ENCODE peak calls at places on chromosomes 2 and 18, in four cellular contexts. One of them, this sample, is unnamed.
A peak's percentile ranks its signal among the peaks of the same experiment; 100 is the strongest.

GRCh38 chr2:146135245-146135644 is 1615.3 kb upstream of the ZEB2 start:
- DNase-seq in HepG2: no peak
- DNase-seq in K562: no peak
- DNase-seq in GM12878: no peak
- DNase-seq in this sample: no peak

GRCh38 chr2:23685201-23685600 is 241.7 kb downstream of the ATAD2B start:
- DNase-seq in K562: no peak
- DNase-seq in GM12878: no peak
- DNase-seq in HepG2: no peak
- DNase-seq in this sample: no peak

GRCh38 chr2:141411419-141411818 is 719.4 kb downstream of the LRP1B start:
- DNase-seq in K562: no peak
- DNase-seq in GM12878: no peak
- DNase-seq in HepG2: no peak
- DNase-seq in this sample: no peak

GRCh38 chr18:14937271-14937670 is 189.3 kb downstream of the ANKRD30B start:
- DNase-seq in GM12878: no peak
- DNase-seq in HepG2: no peak
- DNase-seq in K562: no peak
- DNase-seq in this sample: no peak

GRCh38 chr2:109126501-109126860 is 2.5 kb upstream of the SH3RF3 start:
- DNase-seq in HepG2: no peak
- DNase-seq in GM12878: no peak
- DNase-seq in K562: no peak
- DNase-seq in this sample: no peak

GRCh38 chr2:37802899-37803379 is 122.1 kb upstream of the RMDN2 start:
- DNase-seq in HepG2: no peak
- DNase-seq in GM12878: no peak
- DNase-seq in K562: no peak
- DNase-seq in this sample: no peak

GRCh38 chr2:88831792-88832248 is 140.3 kb downstream of the RPIA start:
- DNase-seq in GM12878: no peak
- DNase-seq in HepG2: peak; percentile 47
- DNase-seq in K562: peak; percentile 62
- DNase-seq in this sample: peak; percentile 90

GRCh38 chr18:68262697-68263293 is 452.1 kb downstream of the TMX3 start:
- DNase-seq in HepG2: no peak
- DNase-seq in K562: no peak
- DNase-seq in GM12878: no peak
- DNase-seq in this sample: no peak

GRCh38 chr2:160429248-160430000 is 64.2 kb downstream of the RBMS1 start:
- DNase-seq in K562: peak; percentile 14
- DNase-seq in HepG2: peak; percentile 52
- DNase-seq in GM12878: no peak
- DNase-seq in this sample: no peak

GRCh38 chr2:177783835-177784448 is 288.6 kb downstream of the PDE11A start:
- DNase-seq in HepG2: no peak
- DNase-seq in K562: no peak
- DNase-seq in GM12878: peak; percentile 8
- DNase-seq in this sample: no peak

GRCh38 chr2:196166876-196167275 is 4.5 kb downstream of the STK17B start:
- DNase-seq in K562: no peak
- DNase-seq in HepG2: no peak
- DNase-seq in GM12878: no peak
- DNase-seq in this sample: no peak

GRCh38 chr2:237128026-237128703 is 42.5 kb downstream of the COPS8 start:
- DNase-seq in K562: no peak
- DNase-seq in HepG2: peak; percentile 22
- DNase-seq in GM12878: no peak
- DNase-seq in this sample: peak; percentile 16

GRCh38 chr2:165958313-165958712 is 4.7 kb upstream of the TTC21B start:
- DNase-seq in GM12878: no peak
- DNase-seq in K562: no peak
- DNase-seq in HepG2: no peak
- DNase-seq in this sample: no peak

GRCh38 chr2:42562474-42563144 is 5.8 kb upstream of the MTA3 start:
- DNase-seq in GM12878: no peak
- DNase-seq in K562: no peak
- DNase-seq in HepG2: no peak
- DNase-seq in this sample: no peak

GRCh38 chr2:127910415-127910814 is 24.7 kb upstream of the AMMECR1L start:
- DNase-seq in K562: no peak
- DNase-seq in GM12878: no peak
- DNase-seq in HepG2: no peak
- DNase-seq in this sample: no peak

GRCh38 chr18:59885579-59886163 is 14.1 kb upstream of the PMAIP1 start:
- DNase-seq in K562: no peak
- DNase-seq in HepG2: no peak
- DNase-seq in GM12878: peak; percentile 78
- DNase-seq in this sample: no peak

GRCh38 chr18:61579581-61579980 is 246.4 kb downstream of the CDH20 start:
- DNase-seq in HepG2: no peak
- DNase-seq in GM12878: no peak
- DNase-seq in K562: no peak
- DNase-seq in this sample: no peak

GRCh38 chr18:44637210-44638051 is 43.3 kb upstream of the SETBP1 start:
- DNase-seq in K562: no peak
- DNase-seq in HepG2: no peak
- DNase-seq in GM12878: no peak
- DNase-seq in this sample: no peak

GRCh38 chr2:237300755-237301154 is 113.2 kb downstream of the COL6A3 start:
- DNase-seq in K562: no peak
- DNase-seq in HepG2: no peak
- DNase-seq in GM12878: no peak
- DNase-seq in this sample: no peak

GRCh38 chr2:231452799-231453508 is 11.3 kb downstream of the NCL start:
- DNase-seq in HepG2: peak; percentile 23
- DNase-seq in K562: no peak
- DNase-seq in GM12878: no peak
- DNase-seq in this sample: no peak

GRCh38 chr18:34322365-34323289 is 97.9 kb upstream of the NOL4 start:
- DNase-seq in K562: no peak
- DNase-seq in GM12878: peak; percentile 59
- DNase-seq in HepG2: peak; percentile 59
- DNase-seq in this sample: peak; percentile 66

GRCh38 chr18:43735570-43735969 is 458.3 kb upstream of the SYT4 start:
- DNase-seq in GM12878: no peak
- DNase-seq in K562: no peak
- DNase-seq in HepG2: no peak
- DNase-seq in this sample: no peak

GRCh38 chr18:21100678-21101077 is 10.9 kb downstream of the ROCK1 start:
- DNase-seq in K562: no peak
- DNase-seq in GM12878: no peak
- DNase-seq in HepG2: no peak
- DNase-seq in this sample: no peak

GRCh38 chr2:54459037-54459441 is 2.9 kb downstream of the SPTBN1 start:
- DNase-seq in GM12878: no peak
- DNase-seq in HepG2: no peak
- DNase-seq in K562: no peak
- DNase-seq in this sample: no peak

GRCh38 chr2:23495661-23496114 is 110.7 kb downstream of the KLHL29 start:
- DNase-seq in K562: no peak
- DNase-seq in HepG2: no peak
- DNase-seq in GM12878: no peak
- DNase-seq in this sample: no peak

GRCh38 chr18:21826196-21826595 is 85.6 kb downstream of the MIB1 start:
- DNase-seq in K562: no peak
- DNase-seq in HepG2: no peak
- DNase-seq in GM12878: no peak
- DNase-seq in this sample: no peak

GRCh38 chr2:191844706-191845105 is 2.2 kb downstream of the CAVIN2 start:
- DNase-seq in HepG2: no peak
- DNase-seq in K562: no peak
- DNase-seq in GM12878: no peak
- DNase-seq in this sample: no peak

GRCh38 chr2:149725234-149725633 is 137.7 kb upstream of the MMADHC start:
- DNase-seq in HepG2: no peak
- DNase-seq in K562: no peak
- DNase-seq in GM12878: no peak
- DNase-seq in this sample: no peak

GRCh38 chr2:86500325-86500724 is 59.2 kb downstream of the KDM3A start:
- DNase-seq in GM12878: no peak
- DNase-seq in HepG2: no peak
- DNase-seq in K562: no peak
- DNase-seq in this sample: no peak

GRCh38 chr2:199932312-199932855 is 21.3 kb downstream of the C2orf69 start:
- DNase-seq in GM12878: no peak
- DNase-seq in K562: no peak
- DNase-seq in HepG2: no peak
- DNase-seq in this sample: no peak

GRCh38 chr2:188478724-188479123 is 187.1 kb downstream of the GULP1 start:
- DNase-seq in HepG2: no peak
- DNase-seq in GM12878: peak; percentile 16
- DNase-seq in K562: no peak
- DNase-seq in this sample: no peak

GRCh38 chr2:50401772-50402653 is 629.9 kb downstream of the NRXN1 start:
- DNase-seq in GM12878: no peak
- DNase-seq in K562: peak; percentile 12
- DNase-seq in HepG2: peak; percentile 46
- DNase-seq in this sample: peak; percentile 79

GRCh38 chr2:150357770-150358467 is 129.5 kb downstream of the RND3 start:
- DNase-seq in K562: no peak
- DNase-seq in HepG2: no peak
- DNase-seq in GM12878: peak; percentile 27
- DNase-seq in this sample: no peak

DNA sequence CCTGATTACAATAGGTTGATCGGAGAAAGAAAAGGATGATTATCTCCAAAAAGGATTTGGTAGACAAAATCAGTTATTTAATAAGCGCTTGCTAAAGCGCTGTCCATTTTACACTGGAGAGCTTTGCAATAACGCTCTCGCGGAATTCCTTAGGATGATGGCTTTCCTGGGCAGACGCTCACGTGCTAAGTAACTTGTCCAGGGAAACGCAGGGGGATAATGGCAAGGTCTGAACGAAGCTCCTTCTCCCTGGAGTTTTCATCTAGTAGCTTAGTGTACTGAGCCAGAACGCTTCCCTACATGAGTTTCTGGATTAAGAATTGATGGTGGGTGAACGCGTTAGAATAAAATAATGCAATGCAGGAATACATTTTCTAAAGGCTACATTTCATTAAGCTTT is 739.5 kb upstream of the SALL3 start:
- DNase-seq in K562: no peak
- DNase-seq in HepG2: no peak
- DNase-seq in GM12878: no peak
- DNase-seq in this sample: no peak
- TF ChIP-seq ESRRA in K562: no peak
- TF ChIP-seq ESRRA in HepG2: no peak
- TF ChIP-seq ESRRA in GM12878: no peak
- TF ChIP-seq ESRRA in this sample: no peak

DNA sequence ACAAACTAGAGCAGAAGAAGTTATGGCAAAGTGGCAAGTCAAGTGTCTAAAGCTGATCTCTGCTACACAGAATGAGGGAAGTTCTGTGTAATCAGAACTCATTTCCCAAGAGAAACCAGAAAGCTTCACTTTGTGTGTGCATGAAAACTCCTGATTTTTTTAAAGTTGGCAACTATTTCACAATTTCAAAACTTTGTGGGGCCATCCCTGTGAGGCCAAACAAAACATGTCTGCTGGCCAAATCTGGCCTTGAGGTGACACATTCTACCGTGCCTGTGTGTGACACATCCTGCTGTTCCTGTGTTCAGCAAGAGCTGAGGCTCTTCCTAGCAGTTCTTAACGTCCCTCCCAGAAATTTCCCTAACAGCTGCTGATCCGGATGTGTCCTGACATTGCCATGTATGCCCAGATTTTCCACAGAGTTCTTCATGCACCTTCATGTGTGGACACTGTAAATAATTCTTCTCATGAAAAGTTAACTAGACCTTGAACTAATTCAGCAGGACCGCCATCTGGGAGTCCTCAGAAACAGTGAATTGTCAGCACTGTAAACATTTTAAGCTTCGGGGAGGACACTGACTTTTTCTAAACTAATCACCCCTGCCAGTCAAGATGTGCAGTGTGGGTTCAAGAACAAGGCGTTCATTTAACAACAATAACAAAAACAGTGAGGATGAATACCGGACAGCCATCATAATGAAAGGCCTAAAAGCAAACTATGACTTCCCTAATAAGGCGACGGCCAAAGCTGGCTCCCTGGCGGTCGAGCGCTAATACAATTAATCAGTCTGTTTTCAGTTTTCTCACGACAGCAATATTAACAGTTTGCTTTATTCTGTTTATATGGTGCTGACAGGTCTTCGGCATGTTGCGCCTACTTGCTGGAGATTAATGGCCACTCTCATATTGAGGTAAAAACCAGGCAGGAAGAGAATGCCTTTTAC is 98.9 kb downstream of the PLEKHM3 start:
- DNase-seq in HepG2: peak; percentile 96
- DNase-seq in K562: no peak
- DNase-seq in GM12878: no peak
- DNase-seq in this sample: no peak
- TF ChIP-seq SP1 in HepG2: no peak
- TF ChIP-seq SP1 in K562: no peak
- TF ChIP-seq SP1 in GM12878: no peak
- TF ChIP-seq SP1 in this sample: no peak

DNA sequence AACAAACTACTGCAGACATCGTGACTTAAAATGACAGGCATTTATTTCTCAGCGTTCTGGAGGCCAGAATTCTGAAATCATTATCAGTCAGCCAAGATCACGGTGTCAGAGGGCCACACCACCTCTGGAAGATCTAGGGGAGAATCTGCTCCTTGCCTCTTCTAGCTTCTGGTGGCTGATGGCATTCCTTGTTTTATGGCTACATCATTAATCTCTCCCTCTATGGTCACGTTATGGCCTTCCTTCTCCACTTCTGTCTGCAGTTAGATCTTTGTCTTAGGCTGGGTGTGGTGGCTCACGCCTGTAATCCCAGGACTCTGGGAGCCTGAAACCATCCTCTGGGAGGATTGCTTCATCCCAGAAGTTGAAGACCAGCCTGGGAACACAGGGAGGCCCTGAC is 8.3 kb downstream of the LCLAT1 start:
- DNase-seq in HepG2: no peak
- DNase-seq in K562: no peak
- DNase-seq in GM12878: no peak
- DNase-seq in this sample: no peak
- TF ChIP-seq ESRRA in HepG2: no peak
- TF ChIP-seq ESRRA in K562: no peak
- TF ChIP-seq ESRRA in GM12878: no peak
- TF ChIP-seq ESRRA in this sample: no peak

GRCh38 chr18:8800041-8800441 is 94.7 kb downstream of the MTCL1 start:
- DNase-seq in GM12878: no peak
- DNase-seq in HepG2: no peak
- DNase-seq in K562: no peak
- DNase-seq in this sample: no peak
- TF ChIP-seq SP1 in GM12878: no peak
- TF ChIP-seq SP1 in HepG2: no peak
- TF ChIP-seq SP1 in K562: no peak
- TF ChIP-seq SP1 in this sample: no peak